ENCODE peak calls at places on chromosome 9, in seven cellular contexts. One of them, this sample, is unnamed.

GRCh38 chr9:96253059-96253696 is 48.8 kb downstream of the HSD17B3 start:
- DNase-seq in frontal cortex: no peak
- DNase-seq in RCC 7860: no peak
- DNase-seq in AG09309: no peak
- DNase-seq in B cell: no peak
- DNase-seq in DMS79: no peak
- DNase-seq in fibroblast of the conjunctiva: no peak
- DNase-seq in this sample: no peak

GRCh38 chr9:81083821-81084512 is 605.4 kb downstream of the TLE1 start:
- DNase-seq in frontal cortex: no peak
- DNase-seq in AG09309: peak; percentile 21
- DNase-seq in DMS79: no peak
- DNase-seq in RCC 7860: peak; percentile 48
- DNase-seq in B cell: no peak
- DNase-seq in fibroblast of the conjunctiva: no peak
- DNase-seq in this sample: no peak

GRCh38 chr9:93910598-93910997 is 44.6 kb downstream of the BARX1 start:
- DNase-seq in RCC 7860: no peak
- DNase-seq in fibroblast of the conjunctiva: no peak
- DNase-seq in DMS79: no peak
- DNase-seq in B cell: no peak
- DNase-seq in frontal cortex: no peak
- DNase-seq in AG09309: no peak
- DNase-seq in this sample: no peak

GRCh38 chr9:5510360-5510931 is at the start of gene PDCD1LG2:
- DNase-seq in RCC 7860: peak; percentile 44
- DNase-seq in frontal cortex: no peak
- DNase-seq in B cell: no peak
- DNase-seq in fibroblast of the conjunctiva: no peak
- DNase-seq in DMS79: no peak
- DNase-seq in AG09309: peak; percentile 46
- DNase-seq in this sample: peak; percentile 41

GRCh38 chr9:135978650-135979461 is 17.7 kb upstream of the UBAC1 start:
- DNase-seq in B cell: no peak
- DNase-seq in DMS79: no peak
- DNase-seq in frontal cortex: peak; percentile 69
- DNase-seq in RCC 7860: no peak
- DNase-seq in fibroblast of the conjunctiva: no peak
- DNase-seq in AG09309: no peak
- DNase-seq in this sample: no peak

GRCh38 chr9:93586290-93587057 is 10.1 kb downstream of the PHF2 start:
- DNase-seq in AG09309: no peak
- DNase-seq in frontal cortex: no peak
- DNase-seq in DMS79: no peak
- DNase-seq in fibroblast of the conjunctiva: no peak
- DNase-seq in B cell: no peak
- DNase-seq in RCC 7860: no peak
- DNase-seq in this sample: no peak

GRCh38 chr9:14524881-14525515 is 168.2 kb downstream of the ZDHHC21 start:
- DNase-seq in DMS79: peak; percentile 84
- DNase-seq in frontal cortex: no peak
- DNase-seq in RCC 7860: no peak
- DNase-seq in B cell: no peak
- DNase-seq in AG09309: no peak
- DNase-seq in fibroblast of the conjunctiva: no peak
- DNase-seq in this sample: no peak

GRCh38 chr9:25917593-25918426 is 239.6 kb upstream of the TUSC1 start:
- DNase-seq in AG09309: no peak
- DNase-seq in frontal cortex: no peak
- DNase-seq in RCC 7860: no peak
- DNase-seq in DMS79: no peak
- DNase-seq in B cell: no peak
- DNase-seq in fibroblast of the conjunctiva: no peak
- DNase-seq in this sample: no peak

GRCh38 chr9:98104445-98104881 is 14.6 kb downstream of the TRIM14 start:
- DNase-seq in fibroblast of the conjunctiva: no peak
- DNase-seq in DMS79: no peak
- DNase-seq in B cell: no peak
- DNase-seq in RCC 7860: no peak
- DNase-seq in frontal cortex: no peak
- DNase-seq in AG09309: no peak
- DNase-seq in this sample: no peak

GRCh38 chr9:134496413-134497282 is 145.0 kb upstream of the COL5A1 start:
- DNase-seq in fibroblast of the conjunctiva: no peak
- DNase-seq in RCC 7860: peak; percentile 51
- DNase-seq in AG09309: peak; percentile 88
- DNase-seq in frontal cortex: no peak
- DNase-seq in DMS79: no peak
- DNase-seq in B cell: no peak
- DNase-seq in this sample: no peak

GRCh38 chr9:118252027-118252426 is 547.8 kb downstream of the TLR4 start:
- DNase-seq in DMS79: no peak
- DNase-seq in RCC 7860: no peak
- DNase-seq in frontal cortex: no peak
- DNase-seq in B cell: no peak
- DNase-seq in AG09309: no peak
- DNase-seq in fibroblast of the conjunctiva: no peak
- DNase-seq in this sample: no peak

GRCh38 chr9:87674565-87675299 is 51.2 kb upstream of the CTSL start:
- DNase-seq in AG09309: no peak
- DNase-seq in DMS79: no peak
- DNase-seq in RCC 7860: no peak
- DNase-seq in frontal cortex: no peak
- DNase-seq in fibroblast of the conjunctiva: no peak
- DNase-seq in B cell: no peak
- DNase-seq in this sample: no peak

GRCh38 chr9:14021871-14022525 is 291.9 kb downstream of the NFIB start:
- DNase-seq in frontal cortex: no peak
- DNase-seq in DMS79: no peak
- DNase-seq in AG09309: no peak
- DNase-seq in fibroblast of the conjunctiva: peak; percentile 13
- DNase-seq in RCC 7860: no peak
- DNase-seq in B cell: no peak
- DNase-seq in this sample: no peak

GRCh38 chr9:127417130-127418036 is 6.8 kb upstream of the ZNF79 start:
- DNase-seq in B cell: no peak
- DNase-seq in RCC 7860: no peak
- DNase-seq in AG09309: peak; percentile 57
- DNase-seq in fibroblast of the conjunctiva: peak; percentile 29
- DNase-seq in frontal cortex: no peak
- DNase-seq in DMS79: no peak
- DNase-seq in this sample: no peak

GRCh38 chr9:16768816-16769215 is 101.7 kb downstream of the BNC2 start:
- DNase-seq in DMS79: no peak
- DNase-seq in AG09309: no peak
- DNase-seq in frontal cortex: no peak
- DNase-seq in B cell: no peak
- DNase-seq in RCC 7860: no peak
- DNase-seq in fibroblast of the conjunctiva: no peak
- DNase-seq in this sample: no peak

GRCh38 chr9:14180077-14180941 is 133.6 kb downstream of the NFIB start:
- DNase-seq in frontal cortex: peak; percentile 6
- DNase-seq in B cell: no peak
- DNase-seq in DMS79: no peak
- DNase-seq in AG09309: no peak
- DNase-seq in RCC 7860: no peak
- DNase-seq in fibroblast of the conjunctiva: no peak
- DNase-seq in this sample: no peak

GRCh38 chr9:16413509-16414016 is 456.9 kb downstream of the BNC2 start:
- DNase-seq in RCC 7860: peak; percentile 89
- DNase-seq in DMS79: no peak
- DNase-seq in AG09309: peak; percentile 94
- DNase-seq in B cell: no peak
- DNase-seq in frontal cortex: no peak
- DNase-seq in fibroblast of the conjunctiva: peak; percentile 98
- DNase-seq in this sample: no peak

GRCh38 chr9:95008151-95008771 is 281.8 kb downstream of the AOPEP start:
- DNase-seq in RCC 7860: peak; percentile 69
- DNase-seq in DMS79: peak; percentile 29
- DNase-seq in fibroblast of the conjunctiva: no peak
- DNase-seq in AG09309: no peak
- DNase-seq in frontal cortex: no peak
- DNase-seq in B cell: no peak
- DNase-seq in this sample: no peak

GRCh38 chr9:79014929-79015699 is 556.7 kb upstream of the TLE4 start:
- DNase-seq in RCC 7860: no peak
- DNase-seq in B cell: no peak
- DNase-seq in DMS79: no peak
- DNase-seq in AG09309: no peak
- DNase-seq in frontal cortex: no peak
- DNase-seq in fibroblast of the conjunctiva: no peak
- DNase-seq in this sample: no peak

GRCh38 chr9:136358016-136358415 is 5.5 kb downstream of the DNLZ start:
- DNase-seq in DMS79: no peak
- DNase-seq in B cell: no peak
- DNase-seq in frontal cortex: no peak
- DNase-seq in RCC 7860: no peak
- DNase-seq in AG09309: no peak
- DNase-seq in fibroblast of the conjunctiva: no peak
- DNase-seq in this sample: no peak

GRCh38 chr9:71609453-71609840 is 158.9 kb downstream of the CEMIP2 start:
- DNase-seq in RCC 7860: no peak
- DNase-seq in B cell: no peak
- DNase-seq in DMS79: no peak
- DNase-seq in AG09309: no peak
- DNase-seq in frontal cortex: no peak
- DNase-seq in fibroblast of the conjunctiva: no peak
- DNase-seq in this sample: no peak

GRCh38 chr9:80968611-80969010 is 720.7 kb downstream of the TLE1 start:
- DNase-seq in RCC 7860: peak; percentile 75
- DNase-seq in frontal cortex: no peak
- DNase-seq in AG09309: peak; percentile 42
- DNase-seq in fibroblast of the conjunctiva: peak; percentile 17
- DNase-seq in B cell: no peak
- DNase-seq in DMS79: no peak
- DNase-seq in this sample: no peak

GRCh38 chr9:95626341-95626740 is 109.6 kb upstream of the PTCH1 start:
- DNase-seq in B cell: no peak
- DNase-seq in RCC 7860: no peak
- DNase-seq in DMS79: no peak
- DNase-seq in fibroblast of the conjunctiva: no peak
- DNase-seq in AG09309: no peak
- DNase-seq in frontal cortex: no peak
- DNase-seq in this sample: no peak

GRCh38 chr9:105286098-105286497 is 41.6 kb downstream of the SLC44A1 start:
- DNase-seq in DMS79: no peak
- DNase-seq in AG09309: no peak
- DNase-seq in B cell: no peak
- DNase-seq in RCC 7860: no peak
- DNase-seq in fibroblast of the conjunctiva: no peak
- DNase-seq in frontal cortex: no peak
- DNase-seq in this sample: no peak

GRCh38 chr9:98328141-98328540 is 72.7 kb upstream of the TBC1D2 start:
- DNase-seq in AG09309: no peak
- DNase-seq in DMS79: no peak
- DNase-seq in RCC 7860: no peak
- DNase-seq in B cell: no peak
- DNase-seq in frontal cortex: no peak
- DNase-seq in fibroblast of the conjunctiva: no peak
- DNase-seq in this sample: no peak

GRCh38 chr9:20744046-20744630 is 60.1 kb downstream of the FOCAD start:
- DNase-seq in RCC 7860: no peak
- DNase-seq in B cell: no peak
- DNase-seq in fibroblast of the conjunctiva: peak; percentile 26
- DNase-seq in frontal cortex: no peak
- DNase-seq in AG09309: no peak
- DNase-seq in DMS79: peak; percentile 2
- DNase-seq in this sample: no peak

GRCh38 chr9:126891676-126892075 is 22.9 kb upstream of the RALGPS1 start:
- DNase-seq in B cell: no peak
- DNase-seq in AG09309: no peak
- DNase-seq in RCC 7860: no peak
- DNase-seq in DMS79: no peak
- DNase-seq in frontal cortex: no peak
- DNase-seq in fibroblast of the conjunctiva: no peak
- DNase-seq in this sample: no peak

GRCh38 chr9:131578778-131579504 is 33.6 kb downstream of the PRRT1B start:
- DNase-seq in AG09309: no peak
- DNase-seq in B cell: peak; percentile 73
- DNase-seq in DMS79: no peak
- DNase-seq in fibroblast of the conjunctiva: no peak
- DNase-seq in RCC 7860: no peak
- DNase-seq in frontal cortex: no peak
- DNase-seq in this sample: peak; percentile 51

GRCh38 chr9:95092321-95093072 is 225.0 kb downstream of the FANCC start:
- DNase-seq in frontal cortex: no peak
- DNase-seq in AG09309: peak; percentile 77
- DNase-seq in RCC 7860: peak; percentile 92
- DNase-seq in fibroblast of the conjunctiva: peak; percentile 41
- DNase-seq in B cell: no peak
- DNase-seq in DMS79: no peak
- DNase-seq in this sample: no peak

GRCh38 chr9:83472221-83472665 is 66.0 kb downstream of the FRMD3 start:
- DNase-seq in RCC 7860: peak; percentile 89
- DNase-seq in frontal cortex: no peak
- DNase-seq in B cell: no peak
- DNase-seq in AG09309: no peak
- DNase-seq in fibroblast of the conjunctiva: peak; percentile 8
- DNase-seq in DMS79: no peak
- DNase-seq in this sample: no peak

GRCh38 chr9:38181866-38182265 is 112.8 kb upstream of the SHB start:
- DNase-seq in fibroblast of the conjunctiva: no peak
- DNase-seq in B cell: no peak
- DNase-seq in DMS79: no peak
- DNase-seq in AG09309: no peak
- DNase-seq in frontal cortex: no peak
- DNase-seq in RCC 7860: no peak
- DNase-seq in this sample: no peak

GRCh38 chr9:8718121-8718725 is 918.6 kb upstream of the DMAC1 start:
- DNase-seq in AG09309: peak; percentile 51
- DNase-seq in fibroblast of the conjunctiva: peak; percentile 75
- DNase-seq in DMS79: no peak
- DNase-seq in B cell: no peak
- DNase-seq in RCC 7860: peak; percentile 29
- DNase-seq in frontal cortex: no peak
- DNase-seq in this sample: no peak

GRCh38 chr9:131411719-131412681 is 18.1 kb downstream of the PRRC2B start:
- DNase-seq in DMS79: no peak
- DNase-seq in B cell: no peak
- DNase-seq in RCC 7860: no peak
- DNase-seq in AG09309: no peak
- DNase-seq in fibroblast of the conjunctiva: no peak
- DNase-seq in frontal cortex: no peak
- DNase-seq in this sample: no peak

GRCh38 chr9:125329978-125330377 is 68.4 kb downstream of the GAPVD1 start:
- DNase-seq in frontal cortex: no peak
- DNase-seq in B cell: no peak
- DNase-seq in DMS79: no peak
- DNase-seq in RCC 7860: no peak
- DNase-seq in fibroblast of the conjunctiva: no peak
- DNase-seq in AG09309: no peak
- DNase-seq in this sample: no peak

GRCh38 chr9:129242971-129243561 is 65.0 kb upstream of the IER5L start:
- DNase-seq in B cell: no peak
- DNase-seq in DMS79: no peak
- DNase-seq in frontal cortex: no peak
- DNase-seq in fibroblast of the conjunctiva: peak; percentile 34
- DNase-seq in RCC 7860: no peak
- DNase-seq in AG09309: peak; percentile 3
- DNase-seq in this sample: no peak

GRCh38 chr9:35749515-35750255 is 598 bp downstream of the RGP1 start:
- DNase-seq in fibroblast of the conjunctiva: no peak
- DNase-seq in RCC 7860: no peak
- DNase-seq in AG09309: no peak
- DNase-seq in B cell: peak; percentile 52
- DNase-seq in frontal cortex: no peak
- DNase-seq in DMS79: no peak
- DNase-seq in this sample: no peak

GRCh38 chr9:20732118-20732517 is 48.1 kb downstream of the FOCAD start:
- DNase-seq in B cell: no peak
- DNase-seq in fibroblast of the conjunctiva: no peak
- DNase-seq in RCC 7860: peak; percentile 61
- DNase-seq in frontal cortex: no peak
- DNase-seq in DMS79: no peak
- DNase-seq in AG09309: no peak
- DNase-seq in this sample: no peak

GRCh38 chr9:107190031-107190935 is 92.8 kb upstream of the RAD23B start:
- DNase-seq in AG09309: no peak
- DNase-seq in B cell: no peak
- DNase-seq in RCC 7860: peak; percentile 64
- DNase-seq in DMS79: no peak
- DNase-seq in fibroblast of the conjunctiva: no peak
- DNase-seq in frontal cortex: no peak
- DNase-seq in this sample: no peak

This sample was measured in GM06990.